ENCODE peak calls at places on chromosomes 5 and 9, in four cellular contexts. One of them, this sample, is unnamed.

GRCh38 chr5:157857821-157858526 is 971 bp downstream of the CLINT1 start:
- DNase-seq in SHP77: no peak
- DNase-seq in smooth muscle cell of the brain vasculature: no peak
- DNase-seq in pancreas: no peak
- DNase-seq in this sample: no peak

GRCh38 chr5:132481243-132482211 is 9.0 kb downstream of the IRF1 start:
- DNase-seq in SHP77: no peak
- DNase-seq in smooth muscle cell of the brain vasculature: no peak
- DNase-seq in pancreas: no peak
- DNase-seq in this sample: no peak

GRCh38 chr5:103793595-103794182 is 231.1 kb upstream of the NUDT12 start:
- DNase-seq in SHP77: no peak
- DNase-seq in smooth muscle cell of the brain vasculature: no peak
- DNase-seq in pancreas: no peak
- DNase-seq in this sample: no peak

GRCh38 chr9:135610290-135611141 is 28.8 kb downstream of the GLT6D1 start:
- DNase-seq in SHP77: no peak
- DNase-seq in smooth muscle cell of the brain vasculature: no peak
- DNase-seq in pancreas: no peak
- DNase-seq in this sample: no peak

GRCh38 chr5:77397686-77398300 is 94.3 kb downstream of the WDR41 start:
- DNase-seq in SHP77: no peak
- DNase-seq in smooth muscle cell of the brain vasculature: no peak
- DNase-seq in pancreas: no peak
- DNase-seq in this sample: no peak

GRCh38 chr5:142324377-142324870 is 397 bp downstream of the SPRY4 start:
- DNase-seq in SHP77: peak
- DNase-seq in smooth muscle cell of the brain vasculature: no peak
- DNase-seq in pancreas: no peak
- DNase-seq in this sample: no peak

GRCh38 chr5:150660108-150660831 is 781 bp upstream of the MYOZ3 start:
- DNase-seq in SHP77: no peak
- DNase-seq in smooth muscle cell of the brain vasculature: no peak
- DNase-seq in pancreas: no peak
- DNase-seq in this sample: no peak

GRCh38 chr9:136391737-136392537 is 8.0 kb downstream of the SNAPC4 start:
- DNase-seq in SHP77: no peak
- DNase-seq in smooth muscle cell of the brain vasculature: no peak
- DNase-seq in pancreas: peak
- DNase-seq in this sample: no peak

GRCh38 chr5:31987985-31988710 is 186.0 kb downstream of the GOLPH3 start:
- DNase-seq in SHP77: no peak
- DNase-seq in smooth muscle cell of the brain vasculature: peak
- DNase-seq in pancreas: no peak
- DNase-seq in this sample: peak

GRCh38 chr9:22157271-22157670 is 148.2 kb upstream of the CDKN2B start:
- DNase-seq in SHP77: no peak
- DNase-seq in smooth muscle cell of the brain vasculature: no peak
- DNase-seq in pancreas: no peak
- DNase-seq in this sample: no peak

GRCh38 chr5:127826011-127826410 is 122.8 kb downstream of the CCDC192 start:
- DNase-seq in SHP77: no peak
- DNase-seq in smooth muscle cell of the brain vasculature: no peak
- DNase-seq in pancreas: no peak
- DNase-seq in this sample: no peak

GRCh38 chr9:21479152-21479702 is 2.9 kb downstream of the IFNE start:
- DNase-seq in SHP77: no peak
- DNase-seq in smooth muscle cell of the brain vasculature: no peak
- DNase-seq in pancreas: no peak
- DNase-seq in this sample: no peak

GRCh38 chr9:71760901-71761300 is 7.4 kb downstream of the CEMIP2 start:
- DNase-seq in SHP77: peak
- DNase-seq in smooth muscle cell of the brain vasculature: no peak
- DNase-seq in pancreas: no peak
- DNase-seq in this sample: no peak

GRCh38 chr9:135410831-135411473 is 68.6 kb upstream of the PPP1R26 start:
- DNase-seq in SHP77: peak
- DNase-seq in smooth muscle cell of the brain vasculature: no peak
- DNase-seq in pancreas: no peak
- DNase-seq in this sample: no peak

GRCh38 chr9:124941689-124942561 is 1.0 kb upstream of the GOLGA1 start:
- DNase-seq in SHP77: peak
- DNase-seq in smooth muscle cell of the brain vasculature: peak
- DNase-seq in pancreas: peak
- DNase-seq in this sample: no peak

GRCh38 chr9:133842721-133843227 is 104.6 kb upstream of the SARDH start:
- DNase-seq in SHP77: no peak
- DNase-seq in smooth muscle cell of the brain vasculature: no peak
- DNase-seq in pancreas: peak
- DNase-seq in this sample: no peak

GRCh38 chr9:127492616-127493015 is 41.3 kb downstream of the LRSAM1 start:
- DNase-seq in SHP77: no peak
- DNase-seq in smooth muscle cell of the brain vasculature: no peak
- DNase-seq in pancreas: peak
- DNase-seq in this sample: no peak

This sample was measured in brain pericyte.